ENCODE peak calls at places on chromosomes 11 and 22, in six cellular contexts. One of them, this sample, is unnamed.

GRCh38 chr11:21921151-21921550 is 271.7 kb upstream of the ANO5 start:
- DNase-seq in GM12865: no peak
- DNase-seq in foreskin fibroblast: no peak
- DNase-seq in mammary epithelial cell: no peak
- DNase-seq in stomach: no peak
- DNase-seq in keratinocyte: no peak
- DNase-seq in this sample: no peak

GRCh38 chr11:64186205-64187165 is 514 bp downstream of the STIP1 start:
- DNase-seq in GM12865: peak
- DNase-seq in foreskin fibroblast: no peak
- DNase-seq in mammary epithelial cell: peak
- DNase-seq in stomach: no peak
- DNase-seq in keratinocyte: no peak
- DNase-seq in this sample: no peak

GRCh38 chr11:112174789-112175595 is at the start of gene BCO2:
- DNase-seq in GM12865: peak
- DNase-seq in foreskin fibroblast: peak
- DNase-seq in mammary epithelial cell: peak
- DNase-seq in stomach: peak
- DNase-seq in keratinocyte: no peak
- DNase-seq in this sample: no peak

GRCh38 chr11:45182902-45183301 is 36.5 kb downstream of the PRDM11 start:
- DNase-seq in GM12865: peak
- DNase-seq in foreskin fibroblast: peak
- DNase-seq in mammary epithelial cell: no peak
- DNase-seq in stomach: peak
- DNase-seq in keratinocyte: no peak
- DNase-seq in this sample: no peak

GRCh38 chr11:119666463-119667131 is 62.4 kb downstream of the NECTIN1 start:
- DNase-seq in GM12865: peak
- DNase-seq in foreskin fibroblast: peak
- DNase-seq in mammary epithelial cell: peak
- DNase-seq in stomach: peak
- DNase-seq in keratinocyte: no peak
- DNase-seq in this sample: peak

GRCh38 chr22:17257578-17257977 is 38.3 kb upstream of the ADA2 start:
- DNase-seq in GM12865: peak
- DNase-seq in foreskin fibroblast: no peak
- DNase-seq in mammary epithelial cell: no peak
- DNase-seq in stomach: no peak
- DNase-seq in keratinocyte: no peak
- DNase-seq in this sample: peak

GRCh38 chr11:46389450-46390330 is 1.9 kb downstream of the CHRM4 start:
- DNase-seq in GM12865: peak
- DNase-seq in foreskin fibroblast: peak
- DNase-seq in mammary epithelial cell: peak
- DNase-seq in stomach: peak
- DNase-seq in keratinocyte: peak
- DNase-seq in this sample: no peak

GRCh38 chr11:95912902-95913560 is 10.9 kb downstream of the MTMR2 start:
- DNase-seq in GM12865: no peak
- DNase-seq in foreskin fibroblast: peak
- DNase-seq in mammary epithelial cell: peak
- DNase-seq in stomach: no peak
- DNase-seq in keratinocyte: no peak
- DNase-seq in this sample: no peak

GRCh38 chr11:91173701-91174100 is 950.9 kb upstream of the CHORDC1 start:
- DNase-seq in GM12865: no peak
- DNase-seq in foreskin fibroblast: no peak
- DNase-seq in mammary epithelial cell: peak
- DNase-seq in stomach: no peak
- DNase-seq in keratinocyte: no peak
- DNase-seq in this sample: no peak

GRCh38 chr11:1333091-1333772 is 23.8 kb upstream of the TOLLIP start:
- DNase-seq in GM12865: no peak
- DNase-seq in foreskin fibroblast: no peak
- DNase-seq in mammary epithelial cell: no peak
- DNase-seq in stomach: no peak
- DNase-seq in keratinocyte: no peak
- DNase-seq in this sample: no peak

GRCh38 chr22:46036558-46037408 is 59.8 kb upstream of the WNT7B start:
- DNase-seq in GM12865: peak
- DNase-seq in foreskin fibroblast: no peak
- DNase-seq in mammary epithelial cell: peak
- DNase-seq in stomach: peak
- DNase-seq in keratinocyte: no peak
- DNase-seq in this sample: no peak

GRCh38 chr11:1126491-1126926 is 31.2 kb upstream of the MUC5AC start:
- DNase-seq in GM12865: no peak
- DNase-seq in foreskin fibroblast: no peak
- DNase-seq in mammary epithelial cell: no peak
- DNase-seq in stomach: peak
- DNase-seq in keratinocyte: no peak
- DNase-seq in this sample: no peak

GRCh38 chr11:124902616-124903015 is 5.0 kb upstream of the ROBO4 start:
- DNase-seq in GM12865: no peak
- DNase-seq in foreskin fibroblast: no peak
- DNase-seq in mammary epithelial cell: peak
- DNase-seq in stomach: no peak
- DNase-seq in keratinocyte: no peak
- DNase-seq in this sample: no peak

GRCh38 chr11:124841186-124841585 is 24.0 kb upstream of the ROBO3 start:
- DNase-seq in GM12865: no peak
- DNase-seq in foreskin fibroblast: no peak
- DNase-seq in mammary epithelial cell: peak
- DNase-seq in stomach: no peak
- DNase-seq in keratinocyte: no peak
- DNase-seq in this sample: no peak

GRCh38 chr11:95231881-95232605 is 1.0 kb upstream of the SESN3 start:
- DNase-seq in GM12865: peak
- DNase-seq in foreskin fibroblast: peak
- DNase-seq in mammary epithelial cell: peak
- DNase-seq in stomach: peak
- DNase-seq in keratinocyte: no peak
- DNase-seq in this sample: no peak

GRCh38 chr11:57482782-57483569 is 22.6 kb downstream of the RTN4RL2 start:
- DNase-seq in GM12865: peak
- DNase-seq in foreskin fibroblast: no peak
- DNase-seq in mammary epithelial cell: no peak
- DNase-seq in stomach: peak
- DNase-seq in keratinocyte: no peak
- DNase-seq in this sample: no peak

GRCh38 chr22:49554741-49555140 is 272.9 kb downstream of the BRD1 start:
- DNase-seq in GM12865: no peak
- DNase-seq in foreskin fibroblast: no peak
- DNase-seq in mammary epithelial cell: no peak
- DNase-seq in stomach: no peak
- DNase-seq in keratinocyte: no peak
- DNase-seq in this sample: no peak

GRCh38 chr11:68206211-68206610 is 6.9 kb downstream of the KMT5B start:
- DNase-seq in GM12865: peak
- DNase-seq in foreskin fibroblast: peak
- DNase-seq in mammary epithelial cell: peak
- DNase-seq in stomach: no peak
- DNase-seq in keratinocyte: peak
- DNase-seq in this sample: no peak

GRCh38 chr11:100876826-100877545 is 189.9 kb downstream of the ARHGAP42 start:
- DNase-seq in GM12865: peak
- DNase-seq in foreskin fibroblast: peak
- DNase-seq in mammary epithelial cell: peak
- DNase-seq in stomach: no peak
- DNase-seq in keratinocyte: no peak
- DNase-seq in this sample: no peak

GRCh38 chr11:87493516-87493915 is 455.8 kb downstream of the TMEM135 start:
- DNase-seq in GM12865: no peak
- DNase-seq in foreskin fibroblast: no peak
- DNase-seq in mammary epithelial cell: no peak
- DNase-seq in stomach: no peak
- DNase-seq in keratinocyte: no peak
- DNase-seq in this sample: no peak

GRCh38 chr22:44828193-44828592 is 75.8 kb downstream of the ARHGAP8 start:
- DNase-seq in GM12865: peak
- DNase-seq in foreskin fibroblast: no peak
- DNase-seq in mammary epithelial cell: no peak
- DNase-seq in stomach: no peak
- DNase-seq in keratinocyte: no peak
- DNase-seq in this sample: no peak

GRCh38 chr11:86888164-86888977 is 66.8 kb downstream of the FZD4 start:
- DNase-seq in GM12865: no peak
- DNase-seq in foreskin fibroblast: peak
- DNase-seq in mammary epithelial cell: no peak
- DNase-seq in stomach: no peak
- DNase-seq in keratinocyte: no peak
- DNase-seq in this sample: no peak

GRCh38 chr22:34096770-34097169 is 176.5 kb upstream of the LARGE1 start:
- DNase-seq in GM12865: no peak
- DNase-seq in foreskin fibroblast: no peak
- DNase-seq in mammary epithelial cell: no peak
- DNase-seq in stomach: no peak
- DNase-seq in keratinocyte: no peak
- DNase-seq in this sample: no peak

GRCh38 chr22:46029036-46029435 is 52.1 kb upstream of the WNT7B start:
- DNase-seq in GM12865: no peak
- DNase-seq in foreskin fibroblast: no peak
- DNase-seq in mammary epithelial cell: no peak
- DNase-seq in stomach: no peak
- DNase-seq in keratinocyte: no peak
- DNase-seq in this sample: no peak

GRCh38 chr22:22745225-22746060 is 101.0 kb downstream of the GGTLC2 start:
- DNase-seq in GM12865: peak
- DNase-seq in foreskin fibroblast: no peak
- DNase-seq in mammary epithelial cell: no peak
- DNase-seq in stomach: peak
- DNase-seq in keratinocyte: no peak
- DNase-seq in this sample: no peak

GRCh38 chr11:85021066-85021465 is 606.1 kb downstream of the DLG2 start:
- DNase-seq in GM12865: no peak
- DNase-seq in foreskin fibroblast: no peak
- DNase-seq in mammary epithelial cell: no peak
- DNase-seq in stomach: no peak
- DNase-seq in keratinocyte: no peak
- DNase-seq in this sample: no peak

GRCh38 chr11:32032478-32032877 is 58.4 kb upstream of the RCN1 start:
- DNase-seq in GM12865: peak
- DNase-seq in foreskin fibroblast: peak
- DNase-seq in mammary epithelial cell: no peak
- DNase-seq in stomach: no peak
- DNase-seq in keratinocyte: no peak
- DNase-seq in this sample: no peak

GRCh38 chr11:32033067-32033466 is 57.8 kb upstream of the RCN1 start:
- DNase-seq in GM12865: peak
- DNase-seq in foreskin fibroblast: no peak
- DNase-seq in mammary epithelial cell: no peak
- DNase-seq in stomach: no peak
- DNase-seq in keratinocyte: no peak
- DNase-seq in this sample: no peak

GRCh38 chr11:32034680-32035079 is 56.2 kb upstream of the RCN1 start:
- DNase-seq in GM12865: no peak
- DNase-seq in foreskin fibroblast: no peak
- DNase-seq in mammary epithelial cell: peak
- DNase-seq in stomach: no peak
- DNase-seq in keratinocyte: no peak
- DNase-seq in this sample: no peak

GRCh38 chr11:32034149-32034548 is 56.7 kb upstream of the RCN1 start:
- DNase-seq in GM12865: no peak
- DNase-seq in foreskin fibroblast: peak
- DNase-seq in mammary epithelial cell: peak
- DNase-seq in stomach: no peak
- DNase-seq in keratinocyte: no peak
- DNase-seq in this sample: no peak

GRCh38 chr11:32033491-32033890 is 57.4 kb upstream of the RCN1 start:
- DNase-seq in GM12865: no peak
- DNase-seq in foreskin fibroblast: no peak
- DNase-seq in mammary epithelial cell: no peak
- DNase-seq in stomach: no peak
- DNase-seq in keratinocyte: no peak
- DNase-seq in this sample: no peak
- TF ChIP-seq CTCF in GM12865: no peak
- TF ChIP-seq CTCF in foreskin fibroblast: no peak
- TF ChIP-seq CTCF in mammary epithelial cell: no peak
- TF ChIP-seq CTCF in stomach: no peak
- TF ChIP-seq CTCF in keratinocyte: no peak
- TF ChIP-seq CTCF in this sample: no peak

GRCh38 chr22:40728731-40729189 is 49.5 kb downstream of the MCHR1 start:
- DNase-seq in GM12865: no peak
- DNase-seq in foreskin fibroblast: no peak
- DNase-seq in mammary epithelial cell: peak
- DNase-seq in stomach: peak
- DNase-seq in keratinocyte: peak
- DNase-seq in this sample: no peak

GRCh38 chr22:40723396-40723933 is 44.2 kb downstream of the MCHR1 start:
- DNase-seq in GM12865: no peak
- DNase-seq in foreskin fibroblast: no peak
- DNase-seq in mammary epithelial cell: no peak
- DNase-seq in stomach: no peak
- DNase-seq in keratinocyte: no peak
- DNase-seq in this sample: no peak

GRCh38 chr22:40732996-40733292 is 53.7 kb downstream of the MCHR1 start:
- DNase-seq in GM12865: no peak
- DNase-seq in foreskin fibroblast: no peak
- DNase-seq in mammary epithelial cell: no peak
- DNase-seq in stomach: no peak
- DNase-seq in keratinocyte: no peak
- DNase-seq in this sample: no peak

GRCh38 chr22:40729284-40729683 is 50.0 kb downstream of the MCHR1 start:
- DNase-seq in GM12865: no peak
- DNase-seq in foreskin fibroblast: no peak
- DNase-seq in mammary epithelial cell: no peak
- DNase-seq in stomach: no peak
- DNase-seq in keratinocyte: no peak
- DNase-seq in this sample: no peak

GRCh38 chr22:40727607-40728325 is 48.5 kb downstream of the MCHR1 start:
- DNase-seq in GM12865: no peak
- DNase-seq in foreskin fibroblast: no peak
- DNase-seq in mammary epithelial cell: no peak
- DNase-seq in stomach: no peak
- DNase-seq in keratinocyte: no peak
- DNase-seq in this sample: no peak
- H3K4me3 ChIP-seq in GM12865: no peak
- H3K4me3 ChIP-seq in foreskin fibroblast: no peak
- H3K4me3 ChIP-seq in mammary epithelial cell: no peak
- H3K4me3 ChIP-seq in stomach: no peak
- H3K4me3 ChIP-seq in keratinocyte: no peak
- H3K4me3 ChIP-seq in this sample: no peak

GRCh38 chr11:30149998-30150397 is 80.8 kb upstream of the FSHB start:
- DNase-seq in GM12865: no peak
- DNase-seq in foreskin fibroblast: no peak
- DNase-seq in mammary epithelial cell: no peak
- DNase-seq in stomach: no peak
- DNase-seq in keratinocyte: no peak
- DNase-seq in this sample: no peak
- TF ChIP-seq CTCF in GM12865: no peak
- TF ChIP-seq CTCF in foreskin fibroblast: no peak
- TF ChIP-seq CTCF in mammary epithelial cell: no peak
- TF ChIP-seq CTCF in stomach: no peak
- TF ChIP-seq CTCF in keratinocyte: no peak
- TF ChIP-seq CTCF in this sample: no peak

GRCh38 chr11:32991427-32991826 is 24.3 kb upstream of the DEPDC7 start:
- DNase-seq in GM12865: no peak
- DNase-seq in foreskin fibroblast: no peak
- DNase-seq in mammary epithelial cell: no peak
- DNase-seq in stomach: no peak
- DNase-seq in keratinocyte: no peak
- DNase-seq in this sample: no peak
- H3K4me3 ChIP-seq in GM12865: no peak
- H3K4me3 ChIP-seq in foreskin fibroblast: no peak
- H3K4me3 ChIP-seq in mammary epithelial cell: no peak
- H3K4me3 ChIP-seq in stomach: no peak
- H3K4me3 ChIP-seq in keratinocyte: no peak
- H3K4me3 ChIP-seq in this sample: no peak

GRCh38 chr11:108648528-108648885 is 16.4 kb upstream of the DDX10 start:
- DNase-seq in GM12865: no peak
- DNase-seq in foreskin fibroblast: no peak
- DNase-seq in mammary epithelial cell: no peak
- DNase-seq in stomach: no peak
- DNase-seq in keratinocyte: no peak
- DNase-seq in this sample: no peak
- TF ChIP-seq CTCF in GM12865: no peak
- TF ChIP-seq CTCF in foreskin fibroblast: no peak
- TF ChIP-seq CTCF in mammary epithelial cell: no peak
- TF ChIP-seq CTCF in stomach: no peak
- TF ChIP-seq CTCF in keratinocyte: no peak
- TF ChIP-seq CTCF in this sample: no peak